ENCODE peak calls at places on chromosomes 11 and 22, in eight cellular contexts. R is tibial artery; N is putamen; E is brain microvascular endothelial cell; W is anterior cingulate cortex; Z is lower lobe of right lung; F is activated naive CD4-positive, alpha-beta T cell; A is kidney epithelial cell. O is an unnamed sample.

GRCh38 chr11:11229691-11230090 is 123.4 kb downstream of the CSNK2A3 start:
- DNase-seq in W (no peak), E (no peak), N (no peak), R (no peak), Z (no peak), A (no peak), F (no peak), O (no peak)

GRCh38 chr11:102940714-102941588 is 14.6 kb downstream of the MMP13 start:
- DNase-seq in N (peak), E (peak), A (no peak), F (no peak), R (no peak), W (no peak), Z (no peak), O (no peak)

GRCh38 chr11:62652156-62653006 is 721 bp downstream of the INTS5 start:
- DNase-seq in Z (no peak), A (no peak), E (no peak), W (no peak), N (no peak), F (no peak), R (no peak), O (no peak)

GRCh38 chr22:47298017-47298820 is 535.8 kb downstream of the TBC1D22A start:
- DNase-seq in N (no peak), W (no peak), Z (no peak), E (no peak), F (no peak), A (no peak), R (peak), O (no peak)

GRCh38 chr22:45671783-45672563 is at the start of gene ATXN10:
- DNase-seq in E (peak), A (no peak), W (peak), F (peak), R (peak), N (peak), Z (peak), O (peak)

GRCh38 chr11:17611503-17612220 is 64.6 kb downstream of the OTOG start:
- DNase-seq in Z (peak), W (no peak), F (no peak), R (no peak), E (no peak), A (no peak), N (no peak), O (no peak)

GRCh38 chr22:39360674-39361413 is 11.1 kb downstream of the SYNGR1 start:
- DNase-seq in W (no peak), E (no peak), R (no peak), N (no peak), A (peak), Z (no peak), F (no peak), O (no peak)

GRCh38 chr11:68584991-68585524 is 99.3 kb upstream of the GAL start:
- DNase-seq in N (no peak), A (no peak), W (no peak), E (peak), F (no peak), Z (no peak), R (no peak), O (no peak)

GRCh38 chr22:42294034-42294985 is 23.9 kb upstream of the TCF20 start:
- DNase-seq in R (peak), Z (no peak), F (peak), A (no peak), W (no peak), E (peak), N (no peak), O (no peak)

GRCh38 chr11:131186629-131187075 is 183.8 kb upstream of the NTM start:
- DNase-seq in N (no peak), W (no peak), A (no peak), F (no peak), R (no peak), Z (no peak), E (no peak), O (peak)

GRCh38 chr11:121070951-121071350 is 30.1 kb upstream of the TECTA start:
- DNase-seq in F (no peak), N (no peak), Z (no peak), W (no peak), A (no peak), R (no peak), E (no peak), O (no peak)

GRCh38 chr11:95849087-95849825 is 59.0 kb downstream of the CEP57 start:
- DNase-seq in E (peak), R (peak), A (peak), N (peak), Z (peak), W (no peak), F (no peak), O (peak)

GRCh38 chr11:120603071-120603470 is 91.5 kb downstream of the GRIK4 start:
- DNase-seq in E (no peak), R (no peak), W (no peak), A (no peak), Z (peak), N (no peak), F (no peak), O (no peak)

GRCh38 chr22:19865141-19865829 is 10.6 kb upstream of the GNB1L start:
- DNase-seq in N (no peak), E (no peak), W (no peak), F (no peak), R (no peak), A (no peak), Z (peak), O (no peak)

GRCh38 chr11:114164546-114164945 is 105.0 kb downstream of the ZBTB16 start:
- DNase-seq in E (no peak), W (no peak), A (no peak), N (no peak), R (no peak), Z (no peak), F (no peak), O (no peak)